ENCODE peak calls at places on chromosomes 5 and 9, in six cellular contexts. One of them, this sample, is unnamed.

GRCh38 chr9:28539432-28539831 is 966.2 kb upstream of the C9orf72 start:
- DNase-seq in lung: no peak
- DNase-seq in AG04450: no peak
- DNase-seq in A673: no peak
- DNase-seq in IMR-90: no peak
- DNase-seq in heart left ventricle: no peak
- DNase-seq in this sample: no peak

GRCh38 chr5:42949348-42950090 is 90.6 kb downstream of the ANXA2R start:
- DNase-seq in lung: peak; percentile 49
- DNase-seq in AG04450: peak; percentile 44
- DNase-seq in A673: peak; percentile 90
- DNase-seq in IMR-90: peak; percentile 83
- DNase-seq in heart left ventricle: peak; percentile 64
- DNase-seq in this sample: peak; percentile 35

GRCh38 chr5:176803943-176804498 is 6.3 kb upstream of the UNC5A start:
- DNase-seq in lung: no peak
- DNase-seq in AG04450: no peak
- DNase-seq in A673: no peak
- DNase-seq in IMR-90: peak; percentile 26
- DNase-seq in heart left ventricle: no peak
- DNase-seq in this sample: no peak

GRCh38 chr9:20872340-20872977 is 159.0 kb downstream of the HACD4 start:
- DNase-seq in lung: no peak
- DNase-seq in AG04450: peak; percentile 67
- DNase-seq in A673: peak; percentile 3
- DNase-seq in IMR-90: peak; percentile 93
- DNase-seq in heart left ventricle: no peak
- DNase-seq in this sample: peak; percentile 76

GRCh38 chr5:52560366-52560765 is 227.3 kb upstream of the ITGA1 start:
- DNase-seq in lung: no peak
- DNase-seq in AG04450: no peak
- DNase-seq in A673: peak; percentile 80
- DNase-seq in IMR-90: no peak
- DNase-seq in heart left ventricle: no peak
- DNase-seq in this sample: no peak

GRCh38 chr9:113668057-113668456 is 204.5 kb downstream of the RGS3 start:
- DNase-seq in lung: no peak
- DNase-seq in AG04450: no peak
- DNase-seq in A673: no peak
- DNase-seq in IMR-90: no peak
- DNase-seq in heart left ventricle: no peak
- DNase-seq in this sample: no peak

GRCh38 chr9:69223605-69224004 is 49.5 kb downstream of the TJP2 start:
- DNase-seq in lung: peak; percentile 40
- DNase-seq in AG04450: peak; percentile 50
- DNase-seq in A673: peak; percentile 68
- DNase-seq in IMR-90: peak; percentile 70
- DNase-seq in heart left ventricle: peak; percentile 41
- DNase-seq in this sample: no peak

GRCh38 chr9:126696091-126696763 is 82.5 kb downstream of the LMX1B start:
- DNase-seq in lung: no peak
- DNase-seq in AG04450: no peak
- DNase-seq in A673: no peak
- DNase-seq in IMR-90: no peak
- DNase-seq in heart left ventricle: no peak
- DNase-seq in this sample: no peak

GRCh38 chr5:138078006-138078643 is 5.7 kb upstream of the WNT8A start:
- DNase-seq in lung: no peak
- DNase-seq in AG04450: no peak
- DNase-seq in A673: no peak
- DNase-seq in IMR-90: no peak
- DNase-seq in heart left ventricle: no peak
- DNase-seq in this sample: no peak

GRCh38 chr9:126702501-126703329 is 89.0 kb downstream of the LMX1B start:
- DNase-seq in lung: no peak
- DNase-seq in AG04450: no peak
- DNase-seq in A673: peak; percentile 39
- DNase-seq in IMR-90: no peak
- DNase-seq in heart left ventricle: no peak
- DNase-seq in this sample: no peak

GRCh38 chr5:134275822-134276221 is 49.9 kb upstream of the PPP2CA start:
- DNase-seq in lung: no peak
- DNase-seq in AG04450: no peak
- DNase-seq in A673: no peak
- DNase-seq in IMR-90: peak; percentile 48
- DNase-seq in heart left ventricle: no peak
- DNase-seq in this sample: no peak

GRCh38 chr5:133873936-133874585 is 94.4 kb downstream of the C5orf15 start:
- DNase-seq in lung: no peak
- DNase-seq in AG04450: peak; percentile 7
- DNase-seq in A673: no peak
- DNase-seq in IMR-90: peak; percentile 29
- DNase-seq in heart left ventricle: no peak
- DNase-seq in this sample: no peak

GRCh38 chr5:123951204-123951977 is 439.4 kb downstream of the CSNK1G3 start:
- DNase-seq in lung: no peak
- DNase-seq in AG04450: peak; percentile 86
- DNase-seq in A673: no peak
- DNase-seq in IMR-90: peak; percentile 96
- DNase-seq in heart left ventricle: no peak
- DNase-seq in this sample: peak; percentile 88

GRCh38 chr9:530681-531080 is 310.8 kb upstream of the DMRT1 start:
- DNase-seq in lung: no peak
- DNase-seq in AG04450: no peak
- DNase-seq in A673: no peak
- DNase-seq in IMR-90: peak; percentile 2
- DNase-seq in heart left ventricle: peak; percentile 67
- DNase-seq in this sample: no peak

GRCh38 chr9:684950-685340 is 156.6 kb upstream of the DMRT1 start:
- DNase-seq in lung: no peak
- DNase-seq in AG04450: no peak
- DNase-seq in A673: peak; percentile 43
- DNase-seq in IMR-90: peak; percentile 88
- DNase-seq in heart left ventricle: no peak
- DNase-seq in this sample: no peak

GRCh38 chr9:110351009-110351467 is 13.4 kb upstream of the TXNDC8 start:
- DNase-seq in lung: no peak
- DNase-seq in AG04450: peak; percentile 13
- DNase-seq in A673: peak; percentile 84
- DNase-seq in IMR-90: peak; percentile 80
- DNase-seq in heart left ventricle: no peak
- DNase-seq in this sample: peak; percentile 53

GRCh38 chr5:147699496-147700088 is 82.9 kb downstream of the JAKMIP2 start:
- DNase-seq in lung: no peak
- DNase-seq in AG04450: no peak
- DNase-seq in A673: no peak
- DNase-seq in IMR-90: no peak
- DNase-seq in heart left ventricle: no peak
- DNase-seq in this sample: no peak

GRCh38 chr5:34854459-34855174 is 15.7 kb downstream of the TTC23L start:
- DNase-seq in lung: no peak
- DNase-seq in AG04450: no peak
- DNase-seq in A673: peak; percentile 90
- DNase-seq in IMR-90: no peak
- DNase-seq in heart left ventricle: no peak
- DNase-seq in this sample: no peak

GRCh38 chr5:35857606-35858205 is 1.0 kb downstream of the IL7R start:
- DNase-seq in lung: no peak
- DNase-seq in AG04450: peak; percentile 26
- DNase-seq in A673: peak; percentile 89
- DNase-seq in IMR-90: peak; percentile 91
- DNase-seq in heart left ventricle: no peak
- DNase-seq in this sample: peak; percentile 75

GRCh38 chr9:129273136-129273895 is 95.3 kb upstream of the IER5L start:
- DNase-seq in lung: no peak
- DNase-seq in AG04450: no peak
- DNase-seq in A673: no peak
- DNase-seq in IMR-90: no peak
- DNase-seq in heart left ventricle: peak; percentile 7
- DNase-seq in this sample: no peak

GRCh38 chr5:181217805-181218065 is 5.3 kb upstream of the TRIM41 start:
- DNase-seq in lung: no peak
- DNase-seq in AG04450: no peak
- DNase-seq in A673: no peak
- DNase-seq in IMR-90: no peak
- DNase-seq in heart left ventricle: no peak
- DNase-seq in this sample: no peak

GRCh38 chr9:94056442-94056974 is 27.8 kb upstream of the PTPDC1 start:
- DNase-seq in lung: no peak
- DNase-seq in AG04450: peak; percentile 7
- DNase-seq in A673: peak; percentile 30
- DNase-seq in IMR-90: peak; percentile 76
- DNase-seq in heart left ventricle: no peak
- DNase-seq in this sample: peak; percentile 35

GRCh38 chr9:71504636-71505035 is 263.7 kb downstream of the CEMIP2 start:
- DNase-seq in lung: no peak
- DNase-seq in AG04450: no peak
- DNase-seq in A673: no peak
- DNase-seq in IMR-90: no peak
- DNase-seq in heart left ventricle: no peak
- DNase-seq in this sample: no peak

GRCh38 chr9:15357050-15357653 is 50.1 kb upstream of the TTC39B start:
- DNase-seq in lung: no peak
- DNase-seq in AG04450: no peak
- DNase-seq in A673: no peak
- DNase-seq in IMR-90: no peak
- DNase-seq in heart left ventricle: no peak
- DNase-seq in this sample: no peak

GRCh38 chr9:93613174-93613573 is 36.8 kb downstream of the PHF2 start:
- DNase-seq in lung: no peak
- DNase-seq in AG04450: no peak
- DNase-seq in A673: no peak
- DNase-seq in IMR-90: no peak
- DNase-seq in heart left ventricle: no peak
- DNase-seq in this sample: no peak

GRCh38 chr9:97629136-97629535 is 4.0 kb downstream of the TSTD2 start:
- DNase-seq in lung: no peak
- DNase-seq in AG04450: no peak
- DNase-seq in A673: no peak
- DNase-seq in IMR-90: no peak
- DNase-seq in heart left ventricle: no peak
- DNase-seq in this sample: no peak

GRCh38 chr5:55897905-55898304 is 46.7 kb downstream of the IL31RA start:
- DNase-seq in lung: no peak
- DNase-seq in AG04450: no peak
- DNase-seq in A673: peak; percentile 72
- DNase-seq in IMR-90: peak; percentile 62
- DNase-seq in heart left ventricle: peak; percentile 48
- DNase-seq in this sample: peak; percentile 94

GRCh38 chr9:123438321-123438720 is 82.3 kb downstream of the CRB2 start:
- DNase-seq in lung: no peak
- DNase-seq in AG04450: no peak
- DNase-seq in A673: no peak
- DNase-seq in IMR-90: peak; percentile 19
- DNase-seq in heart left ventricle: no peak
- DNase-seq in this sample: no peak

GRCh38 chr5:98804066-98804465 is 30.6 kb downstream of the RGMB start:
- DNase-seq in lung: no peak
- DNase-seq in AG04450: no peak
- DNase-seq in A673: no peak
- DNase-seq in IMR-90: no peak
- DNase-seq in heart left ventricle: no peak
- DNase-seq in this sample: no peak

GRCh38 chr5:8241558-8241957 is 372.6 kb downstream of the MTRR start:
- DNase-seq in lung: no peak
- DNase-seq in AG04450: no peak
- DNase-seq in A673: no peak
- DNase-seq in IMR-90: no peak
- DNase-seq in heart left ventricle: no peak
- DNase-seq in this sample: no peak

GRCh38 chr5:8247485-8247884 is 378.5 kb downstream of the MTRR start:
- DNase-seq in lung: no peak
- DNase-seq in AG04450: no peak
- DNase-seq in A673: no peak
- DNase-seq in IMR-90: peak; percentile 1
- DNase-seq in heart left ventricle: no peak
- DNase-seq in this sample: no peak

DNA sequence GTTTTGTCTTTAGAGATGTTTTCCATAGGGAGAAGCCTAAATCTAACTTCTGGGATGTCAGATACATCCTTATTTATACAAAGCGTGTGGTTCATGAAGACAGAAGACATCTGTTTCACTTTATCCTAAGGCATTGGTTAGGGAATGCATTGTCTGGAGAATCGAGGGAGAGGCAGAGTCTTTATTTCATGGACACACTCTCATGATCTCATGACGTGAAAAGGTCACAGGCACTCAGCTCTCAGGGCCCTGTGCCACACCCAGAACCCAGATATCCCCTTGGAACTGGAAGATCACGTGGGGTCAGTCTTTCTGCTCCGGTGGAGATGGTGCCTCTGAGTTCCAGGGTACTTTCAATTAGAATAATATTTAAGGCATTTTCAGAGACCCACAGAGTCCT is 378.1 kb downstream of the MTRR start:
- DNase-seq in lung: no peak
- DNase-seq in AG04450: no peak
- DNase-seq in A673: no peak
- DNase-seq in IMR-90: no peak
- DNase-seq in heart left ventricle: no peak
- DNase-seq in this sample: no peak
- TF ChIP-seq CTCF in lung: no peak
- TF ChIP-seq CTCF in AG04450: no peak
- TF ChIP-seq CTCF in A673: no peak
- TF ChIP-seq CTCF in IMR-90: no peak
- TF ChIP-seq CTCF in heart left ventricle: no peak
- TF ChIP-seq CTCF in this sample: no peak

DNA sequence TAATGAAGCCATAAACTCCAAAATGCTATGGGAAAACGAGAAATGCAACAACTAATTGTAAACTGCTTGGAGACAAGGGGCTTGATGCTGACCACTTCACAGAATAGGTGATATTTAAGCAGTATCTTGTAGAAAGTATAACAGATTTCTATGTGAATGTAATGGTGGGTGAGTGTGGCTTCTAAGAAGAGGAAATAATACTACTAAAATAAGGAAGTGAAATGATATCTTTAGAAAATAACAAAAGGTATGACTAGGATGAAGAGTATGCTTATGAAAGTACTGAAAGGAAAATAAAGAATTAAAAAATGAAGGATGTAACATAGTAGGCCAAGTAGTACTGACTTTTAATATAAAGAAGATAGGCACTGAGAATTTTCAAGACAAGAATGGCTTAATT is 94.2 kb downstream of the AGTPBP1 start:
- DNase-seq in lung: no peak
- DNase-seq in AG04450: no peak
- DNase-seq in A673: no peak
- DNase-seq in IMR-90: no peak
- DNase-seq in heart left ventricle: no peak
- DNase-seq in this sample: no peak
- H3K4me3 ChIP-seq in lung: no peak overlapping the region
- H3K4me3 ChIP-seq in AG04450: no peak overlapping the region
- H3K4me3 ChIP-seq in A673: no peak overlapping the region
- H3K4me3 ChIP-seq in IMR-90: no peak overlapping the region
- H3K4me3 ChIP-seq in heart left ventricle: no peak overlapping the region
- H3K4me3 ChIP-seq in this sample: no peak overlapping the region

GRCh38 chr9:130938652-130939404 is at the start of gene FIBCD1:
- DNase-seq in lung: no peak
- DNase-seq in AG04450: no peak
- DNase-seq in A673: peak; percentile 45
- DNase-seq in IMR-90: peak; percentile 34
- DNase-seq in heart left ventricle: no peak
- DNase-seq in this sample: no peak
- TF ChIP-seq CTCF in lung: no peak
- TF ChIP-seq CTCF in AG04450: peak; percentile 13
- TF ChIP-seq CTCF in A673: peak; percentile 33
- TF ChIP-seq CTCF in IMR-90: peak; percentile 38
- TF ChIP-seq CTCF in heart left ventricle: peak; percentile 12
- TF ChIP-seq CTCF in this sample: peak; percentile 25

GRCh38 chr9:19119801-19120440 is 7.4 kb downstream of the PLIN2 start:
- DNase-seq in lung: no peak
- DNase-seq in AG04450: no peak
- DNase-seq in A673: no peak
- DNase-seq in IMR-90: no peak
- DNase-seq in heart left ventricle: no peak
- DNase-seq in this sample: no peak
- H3K4me3 ChIP-seq in lung: no peak overlapping the region
- H3K4me3 ChIP-seq in AG04450: no peak overlapping the region
- H3K4me3 ChIP-seq in A673: no peak overlapping the region
- H3K4me3 ChIP-seq in IMR-90: no peak overlapping the region
- H3K4me3 ChIP-seq in heart left ventricle: no peak overlapping the region
- H3K4me3 ChIP-seq in this sample: no peak overlapping the region